ENCODE peak calls at places on chromosomes 16 and 17, in nine cellular contexts. Y is epithelial cell of proximal tubule; A is activated CD8-positive, alpha-beta T cell treated with anti-CD3 and anti-CD28 coated beads for 36 hours; S is AG10803; M is ELR; W is stimulated activated CD4-positive, alpha-beta T cell treated with anti-CD3 and anti-CD28 coated beads, Interleukin-1b, Interleukin-23, amount 100 ng/mL, for 1 hour; X is CD4-positive, alpha-beta T cell; J is omental fat pad; D is lower lobe of right lung. Q is an unnamed sample.
A peak's percentile ranks its signal among the peaks of the same experiment; 100 is the strongest.

GRCh38 chr16:73050115-73051099 is 2.5 kb upstream of the ZFHX3 start:
- DNase-seq in X (no peak), J (no peak), M (no peak), D (no peak), S (no peak), Y (no peak), A (no peak), W (no peak), Q (no peak)

GRCh38 chr17:77489898-77490265 is 349.1 kb downstream of the SEC14L1 start:
- DNase-seq in Y (no peak), M (no peak), J (no peak), A (no peak), W (no peak), S (peak; percentile 48), X (no peak), D (peak; percentile 53), Q (no peak)

GRCh38 chr17:67452681-67453554 is 75.8 kb downstream of the PITPNC1 start:
- DNase-seq in A (peak; percentile 62), D (no peak), M (no peak), S (no peak), Y (no peak), X (no peak), J (no peak), W (no peak), Q (no peak)

GRCh38 chr16:51971184-51971583 is 575.8 kb downstream of the TOX3 start:
- DNase-seq in A (no peak), M (peak; percentile 46), D (no peak), Y (no peak), W (no peak), J (no peak), X (no peak), S (peak; percentile 17), Q (peak; percentile 8)

GRCh38 chr16:86283944-86284343 is 226.4 kb upstream of the FOXF1 start:
- DNase-seq in A (no peak), X (no peak), M (no peak), S (no peak), J (no peak), D (no peak), W (no peak), Y (no peak), Q (no peak)

GRCh38 chr16:55861288-55861687 is 13.9 kb downstream of the CES5A start:
- DNase-seq in D (no peak), M (no peak), W (no peak), J (no peak), Y (no peak), X (no peak), S (no peak), A (no peak), Q (no peak)

GRCh38 chr16:676565-677297 is 1.3 kb downstream of the RHBDL1 start:
- DNase-seq in A (no peak), W (no peak), M (no peak), X (no peak), D (peak; percentile 83), J (no peak), S (no peak), Y (no peak), Q (no peak)

GRCh38 chr16:35510701-35511100 is 2051.3 kb downstream of the TP53TG3F start:
- DNase-seq in D (no peak), A (no peak), M (no peak), S (no peak), X (no peak), J (no peak), Y (no peak), W (no peak), Q (no peak)

GRCh38 chr17:71361691-71362450 is 758.9 kb upstream of the SOX9 start:
- DNase-seq in A (no peak), J (no peak), S (peak; percentile 47), D (no peak), Y (no peak), X (no peak), M (no peak), W (no peak), Q (no peak)

GRCh38 chr16:85051067-85051709 is 23.6 kb downstream of the KIAA0513 start:
- DNase-seq in J (no peak), Y (no peak), W (no peak), S (no peak), A (no peak), M (no peak), D (no peak), X (no peak), Q (no peak)

GRCh38 chr16:15847621-15848175 is 9.1 kb downstream of the MYH11 start:
- DNase-seq in A (no peak), J (no peak), S (no peak), X (no peak), M (no peak), D (no peak), Y (no peak), W (no peak), Q (no peak)

GRCh38 chr16:12678983-12679382 is 124.7 kb downstream of the CPPED1 start:
- DNase-seq in J (no peak), Y (no peak), W (no peak), D (no peak), A (no peak), S (no peak), M (no peak), X (no peak), Q (no peak)

GRCh38 chr17:43465049-43465448 is 18.7 kb upstream of the DHX8 start:
- DNase-seq in A (no peak), D (no peak), M (no peak), J (no peak), X (no peak), W (no peak), Y (no peak), S (no peak), Q (no peak)